ENCODE peak calls at places on chromosomes 11 and 22, in four cellular contexts. S is HepG2, G is WTC11, D is K562. A is an unnamed sample.

GRCh38 chr11:16001899-16002426 is 354.4 kb downstream of the SOX6 start:
- DNase-seq in S (peak), G (no peak), D (no peak), A (no peak)

GRCh38 chr11:66883021-66883968 is 26.4 kb downstream of the LRFN4 start:
- DNase-seq in S (peak), G (peak), D (peak), A (peak)

GRCh38 chr11:74316772-74317505 is 5.5 kb upstream of the P4HA3 start:
- DNase-seq in S (no peak), G (no peak), D (no peak), A (no peak)

GRCh38 chr11:72591785-72592490 is 82.3 kb downstream of the PDE2A start:
- DNase-seq in S (no peak), G (no peak), D (no peak), A (no peak)

GRCh38 chr11:67272327-67273259 is 6.3 kb downstream of the GRK2 start:
- DNase-seq in S (no peak), G (no peak), D (no peak), A (no peak)

GRCh38 chr22:30127749-30128166 is 47.5 kb downstream of the HORMAD2 start:
- DNase-seq in S (no peak), G (no peak), D (no peak), A (no peak)

GRCh38 chr11:46378811-46379482 is 2.5 kb upstream of the MDK start:
- DNase-seq in S (no peak), G (no peak), D (no peak), A (no peak)

GRCh38 chr11:72716291-72716690 is 35.9 kb downstream of the ARAP1 start:
- DNase-seq in S (no peak), G (no peak), D (no peak), A (peak)

GRCh38 chr11:95082576-95083001 is 7.1 kb upstream of the ENDOD1 start:
- DNase-seq in S (no peak), G (no peak), D (no peak), A (no peak)

GRCh38 chr22:44622147-44622427 is 79.9 kb upstream of the PRR5 start:
- DNase-seq in S (no peak), G (no peak), D (peak), A (peak)

GRCh38 chr11:119367661-119368120 is 13.8 kb downstream of the USP2 start:
- DNase-seq in S (no peak), G (no peak), D (no peak), A (no peak)

GRCh38 chr11:119369035-119369925 is 12.2 kb downstream of the USP2 start:
- DNase-seq in S (peak), G (no peak), D (no peak), A (peak)

GRCh38 chr11:119370486-119371046 is 10.9 kb downstream of the USP2 start:
- DNase-seq in S (peak), G (no peak), D (no peak), A (no peak)

GRCh38 chr11:119366690-119367620 is 14.5 kb downstream of the USP2 start:
- DNase-seq in S (no peak), G (no peak), D (no peak), A (no peak)

GRCh38 chr11:119368121-119369034 is 13.1 kb downstream of the USP2 start:
- DNase-seq in S (peak), G (no peak), D (peak), A (peak)
- TF ChIP-seq FOXJ3 in S (peak), G (no peak), D (no peak), A (no peak)

DNA sequence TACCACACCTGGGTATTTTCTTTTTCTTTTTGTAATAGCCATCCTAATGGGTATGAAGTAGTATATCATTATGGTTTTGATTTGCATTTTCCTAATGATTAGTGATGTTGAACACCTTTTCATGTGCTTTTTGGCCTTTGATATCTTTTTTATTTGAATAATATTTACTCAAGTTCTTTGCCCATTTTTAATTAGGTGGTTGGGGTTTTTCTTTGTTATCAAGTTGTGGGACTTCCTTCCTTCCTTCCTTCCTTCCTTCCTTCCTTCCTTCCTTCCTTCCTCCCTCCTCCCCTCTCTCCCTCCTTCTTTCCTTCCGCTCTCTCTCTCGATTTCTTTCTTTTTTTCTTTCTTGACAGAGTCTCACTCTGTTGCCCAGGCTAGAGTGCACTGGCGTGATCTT is 75.0 kb upstream of the PDGFD start:
- DNase-seq in S (no peak), G (no peak), D (no peak), A (no peak)
- TF ChIP-seq FOXJ3 in S (no peak), G (no peak), D (no peak), A (no peak)

DNA sequence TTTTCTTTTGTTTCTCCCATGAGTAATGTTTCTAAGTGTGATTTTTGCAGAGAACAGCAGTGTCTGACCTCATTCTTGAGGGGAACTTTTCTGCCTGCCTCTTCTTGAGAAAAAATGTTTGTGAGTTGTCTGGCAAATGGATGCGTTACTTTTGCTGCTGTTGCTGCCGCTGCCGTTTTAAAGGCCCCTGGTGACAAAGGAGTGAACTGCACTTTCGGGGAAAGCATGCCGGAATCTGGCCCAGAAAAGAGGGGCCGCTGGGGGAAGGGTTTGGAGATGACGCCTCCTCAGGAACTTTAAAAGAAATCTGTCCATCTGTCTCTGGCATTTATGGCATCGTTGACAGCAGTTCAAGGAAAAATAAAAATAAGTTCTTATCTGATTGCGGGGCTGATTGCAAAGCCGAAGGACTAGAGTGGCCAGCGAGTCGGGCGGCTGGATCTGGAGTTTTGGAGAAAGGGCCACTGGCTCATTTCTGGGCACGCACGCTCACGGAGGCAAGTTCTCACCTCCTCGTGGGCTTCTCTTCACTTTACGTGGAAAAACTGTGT is 16.5 kb downstream of the ZBTB16 start:
- DNase-seq in S (peak), G (peak), D (peak), A (peak)
- TF ChIP-seq FOXJ3 in S (no peak), G (no peak), D (no peak), A (no peak)

GRCh38 chr11:44978961-44979331 is 28.3 kb upstream of the TP53I11 start:
- DNase-seq in S (peak), G (no peak), D (no peak), A (no peak)

GRCh38 chr11:44979536-44980399 is 29.1 kb upstream of the TP53I11 start:
- DNase-seq in S (no peak), G (no peak), D (no peak), A (no peak)

GRCh38 chr11:44976576-44976975 is 25.9 kb upstream of the TP53I11 start:
- DNase-seq in S (no peak), G (no peak), D (no peak), A (no peak)

GRCh38 chr11:44978279-44978960 is 27.7 kb upstream of the TP53I11 start:
- DNase-seq in S (no peak), G (no peak), D (no peak), A (no peak)

DNA sequence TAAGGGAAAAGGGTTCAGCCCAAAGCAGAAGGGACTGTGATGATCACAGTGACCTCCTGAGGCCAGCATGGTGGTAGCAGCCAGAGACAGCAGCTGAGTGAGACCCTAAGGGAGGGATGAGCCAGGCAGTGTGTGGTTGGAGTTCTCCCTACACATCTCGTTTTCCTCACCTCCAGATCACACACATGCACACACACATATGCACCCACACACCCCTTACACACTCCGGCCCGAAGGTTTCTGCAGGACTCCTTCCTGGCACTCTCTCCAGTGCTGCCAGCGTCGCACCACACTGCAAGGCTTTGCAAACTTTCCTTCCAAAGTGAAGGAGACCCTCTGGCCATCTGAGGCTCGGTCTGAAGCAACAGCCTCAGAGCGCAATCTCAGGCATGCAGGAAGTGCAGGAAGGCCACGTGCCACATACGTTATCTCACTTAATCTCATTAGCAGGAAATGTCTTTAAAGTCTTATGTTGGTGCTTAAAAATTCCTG is 26.9 kb upstream of the TP53I11 start:
- DNase-seq in S (no peak), G (no peak), D (no peak), A (peak)
- TF ChIP-seq FOXJ3 in S (no peak), G (no peak), D (no peak), A (no peak)

GRCh38 chr11:134517621-134518293 is 105.7 kb upstream of the B3GAT1 start:
- DNase-seq in S (no peak), G (peak), D (no peak), A (no peak)
- TF ChIP-seq FOXJ3 in S (no peak), G (no peak), D (no peak), A (no peak)

DNA sequence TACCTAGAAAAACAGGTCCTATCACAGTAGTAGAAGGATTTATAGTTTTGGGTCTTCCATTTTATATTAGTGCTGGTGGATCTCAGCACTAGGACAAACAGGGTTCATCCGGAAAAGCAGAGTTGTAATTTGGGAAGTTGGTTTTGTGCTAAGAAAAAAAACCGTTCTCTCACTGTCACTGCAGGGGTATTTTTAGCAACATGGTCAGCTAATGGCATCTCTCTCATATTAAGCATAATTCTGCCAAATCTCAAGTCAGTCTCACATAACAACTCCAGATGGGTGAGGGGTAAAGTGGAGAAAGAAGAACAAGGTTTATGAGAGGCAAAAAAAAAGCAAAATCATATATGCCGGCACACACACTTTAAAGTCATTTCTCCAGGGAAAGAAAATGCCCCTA is 51.6 kb upstream of the GDPD4 start:
- DNase-seq in S (no peak), G (no peak), D (no peak), A (no peak)
- TF ChIP-seq FOXJ3 in S (no peak), G (no peak), D (no peak), A (no peak)

DNA sequence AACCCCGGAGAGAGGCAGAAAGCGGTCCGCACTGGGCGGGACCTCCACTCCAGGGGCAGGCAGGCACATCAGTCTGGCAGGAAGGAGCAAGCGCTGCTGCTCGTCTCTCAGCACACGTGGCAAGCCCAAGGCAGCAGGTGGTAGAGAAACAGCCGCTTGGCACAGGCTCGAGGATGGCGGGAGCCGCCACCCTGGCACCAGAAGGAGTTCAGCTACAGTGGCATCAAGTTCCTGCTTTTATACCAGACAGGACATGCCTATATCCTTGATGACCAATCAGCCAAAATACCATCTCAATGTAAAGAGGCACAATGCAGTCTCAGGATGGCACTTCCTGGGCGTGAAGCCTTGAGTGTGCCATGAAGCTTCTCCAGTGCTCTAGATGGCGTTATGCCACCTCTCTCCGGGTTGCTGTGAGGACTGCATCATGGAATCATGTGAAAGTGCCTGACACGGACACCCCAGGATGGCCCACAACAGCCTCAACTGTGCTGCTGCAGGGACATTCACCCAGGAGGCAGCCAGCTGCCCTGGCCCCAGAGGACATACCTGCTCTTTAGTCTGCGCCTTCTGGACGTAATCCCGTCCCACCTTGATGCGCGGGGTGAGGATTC is 64.8 kb downstream of the APOL1 start:
- DNase-seq in S (no peak), G (no peak), D (no peak), A (no peak)
- TF ChIP-seq FOXJ3 in S (no peak), G (no peak), D (no peak), A (no peak)

GRCh38 chr22:24482586-24482985 is 12.5 kb upstream of the UPB1 start:
- DNase-seq in S (no peak), G (no peak), D (no peak), A (no peak)
- TF ChIP-seq FOXJ3 in S (no peak), G (no peak), D (no peak), A (no peak)

GRCh38 chr11:47980907-47981621 is 705 bp downstream of the PTPRJ start:
- DNase-seq in S (no peak), G (peak), D (peak), A (peak)
- TF ChIP-seq FOXJ3 in S (no peak), G (no peak), D (no peak), A (no peak)

GRCh38 chr22:47138898-47139789 is 376.7 kb downstream of the TBC1D22A start:
- DNase-seq in S (no peak), G (no peak), D (no peak), A (no peak)
- TF ChIP-seq FOXJ3 in S (no peak), G (no peak), D (no peak), A (no peak)

A was measured in SK-N-SH.